ENCODE peak calls at places on chromosomes 12 and 14, in five cellular contexts. Z is right atrium auricular region, E is GM20000, Y is GM13976, I is K562. J is an unnamed sample.

GRCh38 chr14:53855574-53855973 is 101.1 kb downstream of the BMP4 start:
- DNase-seq in Z (no peak), E (no peak), Y (no peak), I (no peak), J (no peak)

GRCh38 chr12:40106655-40107054 is 774 bp upstream of the SLC2A13 start:
- DNase-seq in Z (no peak), E (peak), Y (no peak), I (no peak), J (no peak)

GRCh38 chr12:66572845-66573244 is 106.0 kb downstream of the GRIP1 start:
- DNase-seq in Z (no peak), E (no peak), Y (no peak), I (no peak), J (no peak)

GRCh38 chr12:106871477-106871876 is 84.2 kb upstream of the TMEM263 start:
- DNase-seq in Z (no peak), E (no peak), Y (no peak), I (no peak), J (no peak)

GRCh38 chr14:78254911-78255431 is 84.8 kb downstream of the NRXN3 start:
- DNase-seq in Z (no peak), E (no peak), Y (no peak), I (no peak), J (no peak)

GRCh38 chr14:39015964-39016577 is 87.0 kb downstream of the SEC23A start:
- DNase-seq in Z (no peak), E (no peak), Y (no peak), I (no peak), J (no peak)

GRCh38 chr12:44674866-44675265 is 201.2 kb downstream of the NELL2 start:
- DNase-seq in Z (no peak), E (no peak), Y (no peak), I (no peak), J (no peak)

GRCh38 chr12:82359115-82359478 is 768 bp downstream of the METTL25 start:
- DNase-seq in Z (no peak), E (peak), Y (no peak), I (no peak), J (no peak)

GRCh38 chr12:27207626-27208413 is 36.3 kb upstream of the STK38L start:
- DNase-seq in Z (no peak), E (peak), Y (peak), I (no peak), J (peak)

GRCh38 chr12:76688627-76689026 is 75.3 kb upstream of the ZDHHC17 start:
- DNase-seq in Z (no peak), E (no peak), Y (no peak), I (no peak), J (no peak)

GRCh38 chr12:56684745-56685369 is 3.2 kb downstream of the PTGES3 start:
- DNase-seq in Z (peak), E (no peak), Y (no peak), I (no peak), J (no peak)

GRCh38 chr14:95184413-95184790 is 27.1 kb upstream of the DICER1 start:
- DNase-seq in Z (no peak), E (no peak), Y (no peak), I (no peak), J (no peak)

GRCh38 chr12:52221912-52222457 is 11.1 kb upstream of the KRT7 start:
- DNase-seq in Z (no peak), E (no peak), Y (peak), I (peak), J (peak)

GRCh38 chr12:20646239-20646827 is 48.8 kb upstream of the SLCO1C1 start:
- DNase-seq in Z (no peak), E (peak), Y (peak), I (no peak), J (peak)

GRCh38 chr14:35406811-35407630 is 2.5 kb upstream of the NFKBIA start:
- DNase-seq in Z (no peak), E (peak), Y (no peak), I (peak), J (no peak)

GRCh38 chr12:62843714-62844113 is 91.2 kb downstream of the PPM1H start:
- DNase-seq in Z (no peak), E (no peak), Y (no peak), I (no peak), J (no peak)

GRCh38 chr14:24315807-24316596 is 4.7 kb downstream of the LTB4R start:
- DNase-seq in Z (no peak), E (no peak), Y (no peak), I (peak), J (no peak)

GRCh38 chr12:83057436-83057835 is 370.7 kb downstream of the TMTC2 start:
- DNase-seq in Z (no peak), E (no peak), Y (no peak), I (no peak), J (no peak)

GRCh38 chr14:81805785-81806184 is 272.1 kb upstream of the SEL1L start:
- DNase-seq in Z (no peak), E (no peak), Y (no peak), I (no peak), J (no peak)

GRCh38 chr12:54657048-54657696 is 9.0 kb upstream of the DCD start:
- DNase-seq in Z (no peak), E (no peak), Y (no peak), I (no peak), J (no peak)

GRCh38 chr12:24850486-24850885 is 98.4 kb downstream of the BCAT1 start:
- DNase-seq in Z (no peak), E (no peak), Y (no peak), I (no peak), J (no peak)

DNA sequence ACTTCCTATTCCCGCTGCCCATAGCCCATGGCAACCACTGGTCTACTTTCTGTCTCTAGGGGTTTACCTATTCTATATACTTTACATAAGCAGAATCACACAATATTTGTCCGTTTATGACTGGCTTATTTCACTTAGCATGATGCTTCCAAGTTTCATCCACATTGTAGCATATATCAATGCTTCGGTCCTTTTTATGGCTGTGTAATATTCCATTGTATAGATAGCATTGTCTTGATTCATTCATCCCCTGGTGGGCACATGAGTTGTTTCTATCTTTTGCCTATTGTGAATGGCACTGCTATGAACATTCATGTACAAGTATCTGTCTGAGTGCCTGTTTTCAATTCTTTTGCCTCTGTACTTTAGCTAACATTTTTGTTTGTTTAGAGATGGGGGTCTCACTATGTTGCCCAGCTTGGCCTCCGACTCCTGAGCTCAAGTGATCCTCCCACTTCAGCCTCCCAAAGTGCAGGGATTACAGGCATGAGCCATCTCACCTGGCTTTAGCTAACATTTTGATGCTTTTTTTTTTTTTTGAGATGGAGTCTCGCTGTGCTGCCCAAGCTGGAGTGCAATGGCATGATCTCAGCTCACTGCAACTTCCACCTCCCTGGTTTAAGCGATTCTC is 10.1 kb upstream of the SH2B3 start:
- DNase-seq in Z (no peak), E (no peak), Y (no peak), I (no peak), J (no peak)
- TF ChIP-seq CTCF in Z (no peak), E (no peak), Y (no peak), I (no peak), J (no peak)

GRCh38 chr12:131985145-131985875 is 35.6 kb downstream of the EP400 start:
- DNase-seq in Z (peak), E (no peak), Y (no peak), I (no peak), J (no peak)
- TF ChIP-seq CTCF in Z (no peak), E (no peak), Y (no peak), I (no peak), J (no peak)

GRCh38 chr14:30180219-30180618 is 252.6 kb upstream of the PRKD1 start:
- DNase-seq in Z (no peak), E (no peak), Y (no peak), I (no peak), J (no peak)

GRCh38 chr14:30191639-30192279 is 264.1 kb upstream of the PRKD1 start:
- DNase-seq in Z (no peak), E (no peak), Y (no peak), I (no peak), J (no peak)

DNA sequence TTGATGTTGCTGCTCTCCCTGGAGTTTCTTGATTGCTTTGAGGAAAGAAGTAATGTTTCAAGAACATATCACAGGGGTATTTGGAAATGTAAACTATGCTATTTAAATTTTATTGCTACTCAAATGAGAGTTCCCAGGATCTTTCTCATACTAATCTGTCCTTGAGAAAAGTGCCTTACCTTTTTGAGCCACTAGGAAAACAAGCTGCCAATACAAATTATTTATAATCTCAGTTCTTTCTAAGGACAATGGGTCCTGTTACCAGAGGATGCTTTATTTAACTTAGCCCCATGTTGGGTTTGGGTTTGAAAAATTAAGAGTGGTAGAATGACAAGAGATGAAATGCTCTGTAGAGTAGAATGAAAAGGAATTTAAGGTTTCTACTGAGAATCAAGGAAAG is 258.2 kb upstream of the PRKD1 start:
- DNase-seq in Z (no peak), E (no peak), Y (no peak), I (no peak), J (no peak)
- TF ChIP-seq CTCF in Z (no peak), E (no peak), Y (no peak), I (no peak), J (no peak)

GRCh38 chr12:120640840-120641833 is 711 bp downstream of the CABP1 start:
- DNase-seq in Z (no peak), E (peak), Y (peak), I (peak), J (peak)
- TF ChIP-seq CTCF in Z (no peak), E (no peak), Y (no peak), I (peak), J (no peak)

GRCh38 chr12:41515953-41516352 is 327.8 kb downstream of the PDZRN4 start:
- DNase-seq in Z (no peak), E (no peak), Y (no peak), I (no peak), J (no peak)

GRCh38 chr12:41514050-41514449 is 325.9 kb downstream of the PDZRN4 start:
- DNase-seq in Z (no peak), E (no peak), Y (no peak), I (no peak), J (no peak)

GRCh38 chr12:41511247-41511646 is 323.1 kb downstream of the PDZRN4 start:
- DNase-seq in Z (no peak), E (no peak), Y (no peak), I (no peak), J (no peak)

GRCh38 chr12:41512531-41512930 is 324.4 kb downstream of the PDZRN4 start:
- DNase-seq in Z (no peak), E (no peak), Y (no peak), I (no peak), J (no peak)

DNA sequence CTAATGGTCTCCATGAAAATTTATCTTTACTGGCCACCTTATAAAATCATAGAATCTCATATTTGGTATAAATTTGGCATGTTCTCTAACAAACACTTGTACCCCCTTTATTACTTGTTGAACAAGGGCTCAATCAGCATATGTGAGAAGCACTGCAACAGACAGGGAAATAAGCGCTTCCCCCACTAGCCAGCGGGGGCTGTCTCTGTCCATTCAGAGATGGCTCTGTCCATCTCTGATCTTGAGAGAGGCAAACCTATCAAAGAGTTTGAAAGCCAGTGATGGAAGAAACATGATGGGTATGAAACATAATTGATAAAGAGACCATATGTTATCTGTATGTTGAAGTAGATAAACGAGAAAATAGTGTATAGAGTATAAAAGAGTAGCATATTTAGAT is 326.8 kb downstream of the PDZRN4 start:
- DNase-seq in Z (no peak), E (no peak), Y (no peak), I (no peak), J (no peak)
- TF ChIP-seq CTCF in Z (no peak), E (no peak), Y (no peak), I (no peak), J (no peak)

GRCh38 chr12:92503029-92503931 is 199.5 kb upstream of the PLEKHG7 start:
- DNase-seq in Z (no peak), E (peak), Y (peak), I (no peak), J (peak)

GRCh38 chr12:92503977-92504966 is 198.5 kb upstream of the PLEKHG7 start:
- DNase-seq in Z (peak), E (no peak), Y (no peak), I (no peak), J (no peak)

GRCh38 chr12:92505373-92506340 is 197.1 kb upstream of the PLEKHG7 start:
- DNase-seq in Z (peak), E (peak), Y (no peak), I (peak), J (no peak)

GRCh38 chr12:92506460-92506859 is 196.3 kb upstream of the PLEKHG7 start:
- DNase-seq in Z (no peak), E (no peak), Y (no peak), I (no peak), J (no peak)

DNA sequence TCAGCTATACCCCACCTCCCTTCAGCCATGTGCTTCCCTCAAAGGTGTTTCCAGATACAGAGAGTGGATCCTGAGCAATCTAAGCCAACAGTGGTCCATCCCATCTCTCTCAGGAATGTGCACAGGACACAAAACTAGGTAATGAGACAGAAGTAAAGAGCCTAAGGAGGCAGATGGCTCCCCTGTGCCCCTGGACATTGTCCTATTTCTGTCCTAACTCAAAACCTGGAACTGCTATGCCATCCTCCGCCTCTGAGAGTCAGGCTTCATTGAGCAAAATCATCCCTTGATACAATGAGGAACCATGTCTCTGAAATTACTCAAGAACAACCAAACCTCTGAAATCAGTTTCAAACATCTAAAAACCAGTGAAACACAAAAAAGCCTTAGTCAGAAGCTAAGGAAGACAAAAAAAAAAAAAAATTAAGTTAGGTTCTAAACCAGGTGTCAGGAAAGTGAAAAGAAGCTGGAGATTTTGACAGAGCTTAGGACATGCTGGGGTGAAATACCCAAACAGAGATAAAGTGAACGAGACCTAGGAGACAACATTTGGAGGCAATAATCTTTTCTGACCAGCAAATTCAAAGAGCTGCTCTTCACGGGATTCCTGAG is 200.3 kb upstream of the PLEKHG7 start:
- DNase-seq in Z (no peak), E (peak), Y (peak), I (no peak), J (peak)
- TF ChIP-seq CTCF in Z (peak), E (peak), Y (peak), I (no peak), J (peak)

GRCh38 chr14:67583711-67584644 is 16.1 kb downstream of the PIGH start:
- DNase-seq in Z (no peak), E (peak), Y (peak), I (peak), J (peak)
- TF ChIP-seq CTCF in Z (peak), E (peak), Y (peak), I (peak), J (peak)

GRCh38 chr14:59882957-59883356 is 12.4 kb upstream of the RTN1 start:
- DNase-seq in Z (no peak), E (no peak), Y (no peak), I (peak), J (no peak)
- TF ChIP-seq CTCF in Z (no peak), E (no peak), Y (no peak), I (no peak), J (no peak)